ENCODE peak calls at places on chromosomes 12 and 14, in four cellular contexts. C, R, O and T are unnamed samples.

GRCh38 chr14:22560638-22561365 is 28.2 kb downstream of the DAD1 start:
- DNase-seq in C (peak), O (no peak), R (no peak), T (no peak)

GRCh38 chr14:81277096-81277495 is 56.3 kb upstream of the GTF2A1 start:
- DNase-seq in O (no peak), C (no peak), R (no peak), T (no peak)

GRCh38 chr12:133202493-133203343 is 21.4 kb downstream of the ZNF268 start:
- DNase-seq in C (no peak), O (no peak), R (no peak), T (no peak)

GRCh38 chr14:64663174-64663573 is 41.0 kb upstream of the PLEKHG3 start:
- DNase-seq in C (no peak), O (peak), R (no peak), T (no peak)

GRCh38 chr14:60648934-60649814 is at the start of gene SIX1:
- DNase-seq in O (peak), C (peak), R (peak), T (no peak)

GRCh38 chr14:99728981-99729451 is 44.9 kb downstream of the CYP46A1 start:
- DNase-seq in C (no peak), R (no peak), O (no peak), T (no peak)

GRCh38 chr12:132230381-132230780 is 86.1 kb downstream of the NOC4L start:
- DNase-seq in R (no peak), O (no peak), C (no peak), T (no peak)

GRCh38 chr12:64746663-64747062 is 12.5 kb downstream of the GNS start:
- DNase-seq in C (no peak), R (no peak), O (peak), T (no peak)

GRCh38 chr12:130872179-130873096 is 572 bp downstream of the RAN start:
- DNase-seq in C (peak), O (peak), R (no peak), T (no peak)

GRCh38 chr14:33359288-33359881 is 420.7 kb downstream of the NPAS3 start:
- DNase-seq in O (no peak), R (no peak), C (no peak), T (no peak)

GRCh38 chr14:73771848-73772705 is 57.9 kb upstream of the PNMA1 start:
- DNase-seq in C (peak), R (peak), O (peak), T (no peak)

DNA sequence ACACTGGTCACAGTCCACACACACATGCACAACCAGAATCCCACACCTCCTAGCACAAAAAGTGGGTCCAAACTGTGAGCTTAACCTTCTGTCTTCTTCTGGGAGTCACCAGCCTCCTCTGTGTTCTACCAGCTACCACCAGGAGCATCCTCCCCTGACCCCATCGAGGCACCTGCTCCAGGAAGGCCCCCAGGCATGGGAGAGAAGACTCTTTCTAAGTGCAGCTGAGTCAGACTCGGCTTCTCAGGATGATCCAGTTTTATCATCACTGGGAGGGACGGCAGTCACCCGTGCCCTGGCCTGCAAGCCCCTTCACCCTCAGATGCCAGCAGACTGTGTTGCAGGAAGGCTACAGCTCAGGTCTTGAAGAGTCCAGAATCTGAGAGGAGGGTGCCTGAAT is 7.9 kb upstream of the ENDOU start:
- DNase-seq in O (no peak), R (no peak), C (no peak), T (no peak)
- H3K27ac ChIP-seq in O (no peak), R (no peak), C (no peak), T (no peak)

GRCh38 chr12:10722502-10722904 is 620 bp downstream of the YBX3 start:
- DNase-seq in C (peak), R (no peak), O (no peak), T (no peak)
- TF ChIP-seq POLR2A in C (no peak), R (no peak), O (no peak), T (peak)

GRCh38 chr12:1799882-1800645 is 20.3 kb upstream of the LRTM2 start:
- DNase-seq in R (no peak), O (no peak), C (no peak), T (no peak)
- H3K27ac ChIP-seq in R (no peak), O (no peak), C (no peak), T (no peak)

GRCh38 chr12:2501464-2502181 is 293.1 kb upstream of the FKBP4 start:
- DNase-seq in C (no peak), O (peak), R (no peak), T (no peak)
- TF ChIP-seq POLR2A in C (no peak), O (no peak), R (no peak), T (no peak)

GRCh38 chr14:94316692-94317091 is 6.4 kb downstream of the SERPINA6 start:
- DNase-seq in C (no peak), R (no peak), O (no peak), T (no peak)
- H3K27ac ChIP-seq in C (no peak), R (no peak), O (no peak), T (no peak)